ENCODE peak calls at places on chromosomes 13 and 19, in nine cellular contexts. One of them, this sample, is unnamed.

GRCh38 chr19:29841559-29842367 is 30.0 kb downstream of the CCNE1 start:
- DNase-seq in heart right ventricle: peak; percentile 15
- DNase-seq in stimulated activated CD4-positive, alpha-beta T cell treated with anti-CD3 and anti-CD28 coated beads, Interleukin-15, amount 100 ng/mL, for 1 hour: no peak
- DNase-seq in foreskin keratinocyte: peak; percentile 93
- DNase-seq in stomach: no peak
- DNase-seq in GM13976: no peak
- DNase-seq in Peyer's patch: no peak
- DNase-seq in GM23248: peak; percentile 31
- DNase-seq in brain microvascular endothelial cell: peak; percentile 47
- DNase-seq in this sample: no peak

GRCh38 chr19:15247107-15248014 is 15.1 kb upstream of the EPHX3 start:
- DNase-seq in stimulated activated CD4-positive, alpha-beta T cell treated with anti-CD3 and anti-CD28 coated beads, Interleukin-15, amount 100 ng/mL, for 1 hour: no peak
- DNase-seq in foreskin keratinocyte: no peak
- DNase-seq in heart right ventricle: no peak
- DNase-seq in Peyer's patch: no peak
- DNase-seq in brain microvascular endothelial cell: no peak
- DNase-seq in GM13976: no peak
- DNase-seq in stomach: no peak
- DNase-seq in GM23248: no peak
- DNase-seq in this sample: no peak

GRCh38 chr19:33704271-33704670 is 82.5 kb downstream of the CHST8 start:
- DNase-seq in heart right ventricle: no peak
- DNase-seq in Peyer's patch: no peak
- DNase-seq in foreskin keratinocyte: no peak
- DNase-seq in brain microvascular endothelial cell: no peak
- DNase-seq in stimulated activated CD4-positive, alpha-beta T cell treated with anti-CD3 and anti-CD28 coated beads, Interleukin-15, amount 100 ng/mL, for 1 hour: no peak
- DNase-seq in stomach: no peak
- DNase-seq in GM23248: no peak
- DNase-seq in GM13976: no peak
- DNase-seq in this sample: no peak

GRCh38 chr13:98780972-98781869 is 28.7 kb upstream of the SLC15A1 start:
- DNase-seq in Peyer's patch: no peak
- DNase-seq in stomach: no peak
- DNase-seq in stimulated activated CD4-positive, alpha-beta T cell treated with anti-CD3 and anti-CD28 coated beads, Interleukin-15, amount 100 ng/mL, for 1 hour: no peak
- DNase-seq in GM13976: no peak
- DNase-seq in brain microvascular endothelial cell: no peak
- DNase-seq in heart right ventricle: no peak
- DNase-seq in GM23248: no peak
- DNase-seq in foreskin keratinocyte: no peak
- DNase-seq in this sample: no peak

GRCh38 chr13:61664821-61665705 is 249.4 kb upstream of the PCDH20 start:
- DNase-seq in foreskin keratinocyte: peak; percentile 62
- DNase-seq in Peyer's patch: no peak
- DNase-seq in GM23248: no peak
- DNase-seq in stimulated activated CD4-positive, alpha-beta T cell treated with anti-CD3 and anti-CD28 coated beads, Interleukin-15, amount 100 ng/mL, for 1 hour: no peak
- DNase-seq in brain microvascular endothelial cell: no peak
- DNase-seq in heart right ventricle: no peak
- DNase-seq in stomach: peak; percentile 61
- DNase-seq in GM13976: no peak
- DNase-seq in this sample: no peak

GRCh38 chr19:1512671-1513491 is at the start of gene ADAMTSL5:
- DNase-seq in heart right ventricle: peak; percentile 58
- DNase-seq in GM13976: peak; percentile 91
- DNase-seq in foreskin keratinocyte: peak; percentile 47
- DNase-seq in GM23248: peak; percentile 88
- DNase-seq in stomach: peak; percentile 60
- DNase-seq in Peyer's patch: peak; percentile 42
- DNase-seq in stimulated activated CD4-positive, alpha-beta T cell treated with anti-CD3 and anti-CD28 coated beads, Interleukin-15, amount 100 ng/mL, for 1 hour: peak; percentile 52
- DNase-seq in brain microvascular endothelial cell: no peak
- DNase-seq in this sample: peak; percentile 52

GRCh38 chr13:32407854-32408253 is 20.1 kb downstream of the N4BP2L1 start:
- DNase-seq in Peyer's patch: no peak
- DNase-seq in brain microvascular endothelial cell: no peak
- DNase-seq in GM13976: no peak
- DNase-seq in foreskin keratinocyte: no peak
- DNase-seq in stomach: no peak
- DNase-seq in GM23248: no peak
- DNase-seq in heart right ventricle: no peak
- DNase-seq in stimulated activated CD4-positive, alpha-beta T cell treated with anti-CD3 and anti-CD28 coated beads, Interleukin-15, amount 100 ng/mL, for 1 hour: no peak
- DNase-seq in this sample: no peak

GRCh38 chr13:98447881-98448641 is 128.8 kb downstream of the STK24 start:
- DNase-seq in brain microvascular endothelial cell: no peak
- DNase-seq in GM23248: peak; percentile 80
- DNase-seq in heart right ventricle: peak; percentile 51
- DNase-seq in stimulated activated CD4-positive, alpha-beta T cell treated with anti-CD3 and anti-CD28 coated beads, Interleukin-15, amount 100 ng/mL, for 1 hour: no peak
- DNase-seq in foreskin keratinocyte: no peak
- DNase-seq in stomach: no peak
- DNase-seq in GM13976: peak; percentile 31
- DNase-seq in Peyer's patch: peak; percentile 72
- DNase-seq in this sample: no peak

GRCh38 chr13:38415233-38415632 is 65.6 kb downstream of the UFM1 start:
- DNase-seq in foreskin keratinocyte: peak; percentile 28
- DNase-seq in brain microvascular endothelial cell: no peak
- DNase-seq in GM23248: no peak
- DNase-seq in heart right ventricle: peak; percentile 23
- DNase-seq in stimulated activated CD4-positive, alpha-beta T cell treated with anti-CD3 and anti-CD28 coated beads, Interleukin-15, amount 100 ng/mL, for 1 hour: no peak
- DNase-seq in stomach: no peak
- DNase-seq in GM13976: peak; percentile 67
- DNase-seq in Peyer's patch: no peak
- DNase-seq in this sample: no peak

GRCh38 chr19:52670046-52670445 is 31.9 kb upstream of the ZNF83 start:
- DNase-seq in heart right ventricle: no peak
- DNase-seq in brain microvascular endothelial cell: no peak
- DNase-seq in stomach: no peak
- DNase-seq in foreskin keratinocyte: peak; percentile 96
- DNase-seq in GM13976: no peak
- DNase-seq in Peyer's patch: no peak
- DNase-seq in GM23248: no peak
- DNase-seq in stimulated activated CD4-positive, alpha-beta T cell treated with anti-CD3 and anti-CD28 coated beads, Interleukin-15, amount 100 ng/mL, for 1 hour: no peak
- DNase-seq in this sample: no peak

GRCh38 chr13:114038211-114038613 is 64.3 kb upstream of the C13orf46 start:
- DNase-seq in stimulated activated CD4-positive, alpha-beta T cell treated with anti-CD3 and anti-CD28 coated beads, Interleukin-15, amount 100 ng/mL, for 1 hour: no peak
- DNase-seq in stomach: no peak
- DNase-seq in brain microvascular endothelial cell: no peak
- DNase-seq in GM13976: no peak
- DNase-seq in GM23248: peak; percentile 23
- DNase-seq in foreskin keratinocyte: no peak
- DNase-seq in Peyer's patch: no peak
- DNase-seq in heart right ventricle: peak; percentile 31
- DNase-seq in this sample: no peak

GRCh38 chr13:100513987-100514670 is 74.5 kb downstream of the GGACT start:
- DNase-seq in Peyer's patch: no peak
- DNase-seq in heart right ventricle: no peak
- DNase-seq in stimulated activated CD4-positive, alpha-beta T cell treated with anti-CD3 and anti-CD28 coated beads, Interleukin-15, amount 100 ng/mL, for 1 hour: no peak
- DNase-seq in GM13976: no peak
- DNase-seq in stomach: no peak
- DNase-seq in brain microvascular endothelial cell: no peak
- DNase-seq in GM23248: no peak
- DNase-seq in foreskin keratinocyte: no peak
- DNase-seq in this sample: no peak

GRCh38 chr13:35283856-35284255 is 192.6 kb downstream of the MAB21L1 start:
- DNase-seq in foreskin keratinocyte: peak; percentile 75
- DNase-seq in GM23248: peak; percentile 15
- DNase-seq in brain microvascular endothelial cell: no peak
- DNase-seq in Peyer's patch: no peak
- DNase-seq in stomach: no peak
- DNase-seq in stimulated activated CD4-positive, alpha-beta T cell treated with anti-CD3 and anti-CD28 coated beads, Interleukin-15, amount 100 ng/mL, for 1 hour: no peak
- DNase-seq in GM13976: no peak
- DNase-seq in heart right ventricle: no peak
- DNase-seq in this sample: no peak

GRCh38 chr13:32829676-32830091 is 186.5 kb upstream of the KL start:
- DNase-seq in stimulated activated CD4-positive, alpha-beta T cell treated with anti-CD3 and anti-CD28 coated beads, Interleukin-15, amount 100 ng/mL, for 1 hour: no peak
- DNase-seq in foreskin keratinocyte: peak; percentile 97
- DNase-seq in brain microvascular endothelial cell: peak; percentile 65
- DNase-seq in Peyer's patch: no peak
- DNase-seq in stomach: no peak
- DNase-seq in heart right ventricle: no peak
- DNase-seq in GM23248: peak; percentile 74
- DNase-seq in GM13976: no peak
- DNase-seq in this sample: no peak

GRCh38 chr19:13882841-13883240 is 5.9 kb downstream of the NANOS3 start:
- DNase-seq in heart right ventricle: no peak
- DNase-seq in stomach: no peak
- DNase-seq in GM23248: no peak
- DNase-seq in brain microvascular endothelial cell: no peak
- DNase-seq in stimulated activated CD4-positive, alpha-beta T cell treated with anti-CD3 and anti-CD28 coated beads, Interleukin-15, amount 100 ng/mL, for 1 hour: no peak
- DNase-seq in Peyer's patch: no peak
- DNase-seq in GM13976: peak; percentile 30
- DNase-seq in foreskin keratinocyte: no peak
- DNase-seq in this sample: no peak

GRCh38 chr19:11685676-11686650 is 52.8 kb downstream of the ZNF823 start:
- DNase-seq in GM23248: no peak
- DNase-seq in brain microvascular endothelial cell: no peak
- DNase-seq in GM13976: no peak
- DNase-seq in stomach: no peak
- DNase-seq in stimulated activated CD4-positive, alpha-beta T cell treated with anti-CD3 and anti-CD28 coated beads, Interleukin-15, amount 100 ng/mL, for 1 hour: no peak
- DNase-seq in heart right ventricle: no peak
- DNase-seq in Peyer's patch: no peak
- DNase-seq in foreskin keratinocyte: no peak
- DNase-seq in this sample: no peak

GRCh38 chr19:49084206-49085019 is 838 bp upstream of the SNRNP70 start:
- DNase-seq in Peyer's patch: no peak
- DNase-seq in foreskin keratinocyte: no peak
- DNase-seq in stomach: no peak
- DNase-seq in GM23248: no peak
- DNase-seq in heart right ventricle: no peak
- DNase-seq in GM13976: no peak
- DNase-seq in brain microvascular endothelial cell: no peak
- DNase-seq in stimulated activated CD4-positive, alpha-beta T cell treated with anti-CD3 and anti-CD28 coated beads, Interleukin-15, amount 100 ng/mL, for 1 hour: no peak
- DNase-seq in this sample: no peak

GRCh38 chr19:56141416-56141992 is 417 bp downstream of the ZNF444 start:
- DNase-seq in GM23248: peak; percentile 59
- DNase-seq in foreskin keratinocyte: no peak
- DNase-seq in heart right ventricle: no peak
- DNase-seq in GM13976: peak; percentile 36
- DNase-seq in stomach: no peak
- DNase-seq in brain microvascular endothelial cell: no peak
- DNase-seq in stimulated activated CD4-positive, alpha-beta T cell treated with anti-CD3 and anti-CD28 coated beads, Interleukin-15, amount 100 ng/mL, for 1 hour: no peak
- DNase-seq in Peyer's patch: peak; percentile 41
- DNase-seq in this sample: no peak

This sample was measured in activated T-helper 1 cell treated with anti-CD3 and anti-CD28 coated beads, Interleukin-2, amount 50 U/mL, for 16 hours.